ENCODE peak calls at places on chromosomes 13 and 19, in nine cellular contexts. One of them, this sample, is unnamed.

GRCh38 chr13:93794197-93794885 is 567.7 kb downstream of the GPC6 start:
- DNase-seq in neuronal stem cell: no peak
- DNase-seq in Panc1: no peak
- DNase-seq in ascending aorta: no peak
- DNase-seq in CD8-positive, alpha-beta T cell: no peak
- DNase-seq in PC-3: no peak
- DNase-seq in GM12878: no peak
- DNase-seq in CD4-positive, CD25-positive, alpha-beta regulatory T cell: no peak
- DNase-seq in heart left ventricle: no peak
- DNase-seq in this sample: no peak

GRCh38 chr13:80039000-80039399 is 301.9 kb downstream of the SPRY2 start:
- DNase-seq in ascending aorta: no peak
- DNase-seq in PC-3: no peak
- DNase-seq in neuronal stem cell: no peak
- DNase-seq in CD8-positive, alpha-beta T cell: no peak
- DNase-seq in Panc1: no peak
- DNase-seq in heart left ventricle: no peak
- DNase-seq in CD4-positive, CD25-positive, alpha-beta regulatory T cell: no peak
- DNase-seq in GM12878: no peak
- DNase-seq in this sample: no peak

GRCh38 chr19:32104465-32105235 is 240.8 kb upstream of the ZNF507 start:
- DNase-seq in heart left ventricle: no peak
- DNase-seq in CD8-positive, alpha-beta T cell: no peak
- DNase-seq in PC-3: peak; percentile 35
- DNase-seq in CD4-positive, CD25-positive, alpha-beta regulatory T cell: no peak
- DNase-seq in GM12878: no peak
- DNase-seq in neuronal stem cell: no peak
- DNase-seq in Panc1: no peak
- DNase-seq in ascending aorta: no peak
- DNase-seq in this sample: no peak

GRCh38 chr13:27088619-27089018 is 83.0 kb downstream of the USP12 start:
- DNase-seq in CD4-positive, CD25-positive, alpha-beta regulatory T cell: no peak
- DNase-seq in PC-3: no peak
- DNase-seq in neuronal stem cell: no peak
- DNase-seq in Panc1: no peak
- DNase-seq in ascending aorta: no peak
- DNase-seq in GM12878: no peak
- DNase-seq in heart left ventricle: no peak
- DNase-seq in CD8-positive, alpha-beta T cell: no peak
- DNase-seq in this sample: no peak

GRCh38 chr13:30235206-30235605 is 72.1 kb downstream of the KATNAL1 start:
- DNase-seq in CD8-positive, alpha-beta T cell: no peak
- DNase-seq in heart left ventricle: no peak
- DNase-seq in ascending aorta: no peak
- DNase-seq in GM12878: no peak
- DNase-seq in Panc1: no peak
- DNase-seq in PC-3: no peak
- DNase-seq in CD4-positive, CD25-positive, alpha-beta regulatory T cell: no peak
- DNase-seq in neuronal stem cell: no peak
- DNase-seq in this sample: no peak

GRCh38 chr19:46634656-46635218 is 1.3 kb downstream of the GNG8 start:
- DNase-seq in neuronal stem cell: no peak
- DNase-seq in CD4-positive, CD25-positive, alpha-beta regulatory T cell: no peak
- DNase-seq in CD8-positive, alpha-beta T cell: no peak
- DNase-seq in PC-3: no peak
- DNase-seq in GM12878: no peak
- DNase-seq in heart left ventricle: no peak
- DNase-seq in Panc1: no peak
- DNase-seq in ascending aorta: no peak
- DNase-seq in this sample: peak; percentile 63

GRCh38 chr19:19642506-19643157 is 825 bp downstream of the GMIP start:
- DNase-seq in neuronal stem cell: no peak
- DNase-seq in heart left ventricle: no peak
- DNase-seq in CD4-positive, CD25-positive, alpha-beta regulatory T cell: no peak
- DNase-seq in ascending aorta: no peak
- DNase-seq in Panc1: no peak
- DNase-seq in PC-3: peak; percentile 11
- DNase-seq in GM12878: no peak
- DNase-seq in CD8-positive, alpha-beta T cell: no peak
- DNase-seq in this sample: no peak

GRCh38 chr19:11478167-11479089 is 2.4 kb downstream of the ELAVL3 start:
- DNase-seq in CD8-positive, alpha-beta T cell: no peak
- DNase-seq in CD4-positive, CD25-positive, alpha-beta regulatory T cell: no peak
- DNase-seq in GM12878: no peak
- DNase-seq in PC-3: no peak
- DNase-seq in heart left ventricle: no peak
- DNase-seq in Panc1: no peak
- DNase-seq in ascending aorta: no peak
- DNase-seq in neuronal stem cell: no peak
- DNase-seq in this sample: no peak

GRCh38 chr19:2627319-2627829 is 75.1 kb downstream of the GNG7 start:
- DNase-seq in PC-3: peak; percentile 96
- DNase-seq in neuronal stem cell: no peak
- DNase-seq in CD4-positive, CD25-positive, alpha-beta regulatory T cell: no peak
- DNase-seq in Panc1: peak; percentile 91
- DNase-seq in ascending aorta: peak; percentile 93
- DNase-seq in GM12878: no peak
- DNase-seq in heart left ventricle: peak; percentile 56
- DNase-seq in CD8-positive, alpha-beta T cell: no peak
- DNase-seq in this sample: peak; percentile 85

DNA sequence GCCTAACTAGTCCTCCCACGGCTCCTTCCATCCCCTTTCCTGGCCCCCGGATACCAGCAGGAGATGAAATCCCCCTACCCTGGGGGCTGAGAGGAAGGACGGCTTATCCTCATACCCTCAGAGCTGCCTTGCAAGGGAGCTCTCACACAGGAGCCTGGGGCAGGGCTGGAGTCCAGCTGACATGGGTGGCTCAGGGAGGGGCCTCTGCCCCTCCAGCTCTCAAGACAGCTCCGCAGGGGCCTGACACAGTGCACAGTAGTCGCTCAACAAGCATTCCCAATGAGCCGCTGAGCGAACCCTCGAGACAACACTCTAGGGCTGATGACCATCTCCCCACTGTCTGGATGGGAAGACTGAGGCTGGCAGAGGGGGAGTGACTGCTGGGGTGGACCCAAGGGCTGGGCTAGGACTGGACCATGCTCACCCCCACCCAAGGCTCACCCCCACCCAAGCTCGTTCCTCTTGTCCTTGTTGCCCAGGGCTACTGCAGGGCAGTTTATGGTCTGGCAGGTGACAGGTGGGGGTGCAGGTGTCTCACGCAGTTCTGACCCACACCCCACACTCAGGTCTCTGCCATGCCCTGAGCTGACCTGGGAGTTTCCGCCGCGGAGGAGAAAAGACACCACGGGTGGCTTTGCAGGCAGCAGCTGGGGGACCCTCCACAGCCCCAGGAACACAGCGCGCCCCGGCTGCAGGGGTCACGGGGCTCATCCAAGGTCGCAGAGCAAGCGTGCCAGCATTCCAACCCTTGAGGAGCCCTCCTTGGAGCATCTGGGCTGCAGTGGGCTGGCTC is 3.9 kb downstream of the ZBTB7A start:
- DNase-seq in CD8-positive, alpha-beta T cell: no peak
- DNase-seq in GM12878: no peak
- DNase-seq in heart left ventricle: no peak
- DNase-seq in CD4-positive, CD25-positive, alpha-beta regulatory T cell: no peak
- DNase-seq in PC-3: no peak
- DNase-seq in neuronal stem cell: no peak
- DNase-seq in ascending aorta: no peak
- DNase-seq in Panc1: no peak
- DNase-seq in this sample: no peak
- H3K4me3 ChIP-seq in CD8-positive, alpha-beta T cell: no peak overlapping the region
- H3K4me3 ChIP-seq in GM12878: peak overlapping the region; percentile 84
- H3K4me3 ChIP-seq in heart left ventricle: peak overlapping the region; percentile 84
- H3K4me3 ChIP-seq in CD4-positive, CD25-positive, alpha-beta regulatory T cell: no peak overlapping the region
- H3K4me3 ChIP-seq in PC-3: peak overlapping the region; percentile 87
- H3K4me3 ChIP-seq in neuronal stem cell: no peak overlapping the region
- H3K4me3 ChIP-seq in ascending aorta: peak overlapping the region; percentile 84
- H3K4me3 ChIP-seq in Panc1: peak overlapping the region; percentile 61
- H3K4me3 ChIP-seq in this sample: no peak overlapping the region

DNA sequence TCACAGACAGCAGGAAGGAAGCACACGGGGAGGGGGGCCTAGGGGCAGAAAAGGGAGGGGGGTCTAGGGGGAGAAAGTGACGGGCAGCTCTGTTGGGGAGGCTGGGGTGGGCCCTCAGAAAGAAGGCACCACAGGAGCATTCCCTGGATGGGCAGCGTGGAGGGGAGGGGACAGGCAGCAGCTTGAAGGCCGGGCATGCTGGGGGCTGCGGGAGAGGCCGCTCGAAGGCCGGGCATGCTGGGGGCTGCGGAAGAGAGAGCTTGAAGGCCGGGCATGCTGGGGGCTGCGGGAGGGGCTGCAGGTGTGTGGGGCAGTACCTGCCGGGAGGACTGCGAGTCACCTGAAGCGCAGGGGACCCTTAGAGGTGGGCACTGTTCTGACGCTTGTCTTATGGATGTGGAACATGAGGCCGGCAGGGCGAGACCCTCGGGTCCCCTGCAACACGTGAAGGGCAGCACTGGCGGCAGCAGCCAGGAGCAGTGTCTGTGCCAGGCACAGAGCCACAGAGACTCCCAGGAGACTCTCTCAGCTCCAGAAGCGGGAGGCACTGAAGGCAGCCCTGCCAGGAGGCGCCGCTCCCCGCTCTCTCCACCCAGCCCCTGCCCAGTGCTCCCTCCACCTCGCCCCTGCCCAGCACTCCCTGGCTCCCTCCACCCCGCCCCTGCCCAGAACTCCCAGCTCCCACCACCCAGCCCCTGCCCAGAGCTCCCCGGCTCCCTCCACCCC is 13.3 kb downstream of the ZNF787 start:
- DNase-seq in neuronal stem cell: no peak
- DNase-seq in heart left ventricle: no peak
- DNase-seq in PC-3: no peak
- DNase-seq in CD4-positive, CD25-positive, alpha-beta regulatory T cell: no peak
- DNase-seq in Panc1: no peak
- DNase-seq in CD8-positive, alpha-beta T cell: no peak
- DNase-seq in ascending aorta: no peak
- DNase-seq in GM12878: no peak
- DNase-seq in this sample: peak; percentile 49
- H3K4me1 ChIP-seq in neuronal stem cell: peaks cover 26% of the 10 kb centered on the region
- H3K4me1 ChIP-seq in heart left ventricle: peaks cover 66% of the 10 kb centered on the region
- H3K4me1 ChIP-seq in PC-3: no peaks in the 10 kb centered on the region
- H3K4me1 ChIP-seq in CD4-positive, CD25-positive, alpha-beta regulatory T cell: peaks cover 9% of the 10 kb centered on the region
- H3K4me1 ChIP-seq in Panc1: peaks cover 81% of the 10 kb centered on the region
- H3K4me1 ChIP-seq in CD8-positive, alpha-beta T cell: peaks cover 25% of the 10 kb centered on the region
- H3K4me1 ChIP-seq in ascending aorta: peaks cover 12% of the 10 kb centered on the region
- H3K4me1 ChIP-seq in GM12878: peaks cover 35% of the 10 kb centered on the region
- H3K4me1 ChIP-seq in this sample: peaks cover 26% of the 10 kb centered on the region

DNA sequence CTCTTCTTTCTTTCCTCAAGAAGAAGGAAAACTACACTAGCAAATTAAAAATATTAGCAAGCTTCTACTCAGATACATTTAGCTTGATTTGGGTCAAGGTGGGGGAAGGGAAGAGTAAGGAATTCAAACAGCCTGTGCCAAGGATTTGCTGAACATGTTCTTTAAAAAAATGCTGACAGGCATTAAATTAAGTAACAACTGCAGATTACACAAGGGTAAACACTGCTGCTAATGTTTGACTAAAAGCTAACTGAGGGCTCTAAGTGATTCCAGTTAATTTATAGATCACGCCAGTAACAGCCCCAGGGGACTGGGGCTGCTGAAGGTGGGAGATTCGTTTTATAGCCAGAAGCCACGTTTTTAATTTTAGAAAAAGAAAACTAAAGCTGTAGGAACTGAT is 321.7 kb downstream of the DLEU7 start:
- DNase-seq in CD4-positive, CD25-positive, alpha-beta regulatory T cell: no peak
- DNase-seq in PC-3: no peak
- DNase-seq in neuronal stem cell: no peak
- DNase-seq in GM12878: no peak
- DNase-seq in CD8-positive, alpha-beta T cell: no peak
- DNase-seq in heart left ventricle: no peak
- DNase-seq in ascending aorta: no peak
- DNase-seq in Panc1: no peak
- DNase-seq in this sample: no peak
- H3K4me3 ChIP-seq in CD4-positive, CD25-positive, alpha-beta regulatory T cell: no peak overlapping the region
- H3K4me3 ChIP-seq in PC-3: no peak overlapping the region
- H3K4me3 ChIP-seq in neuronal stem cell: no peak overlapping the region
- H3K4me3 ChIP-seq in GM12878: no peak overlapping the region
- H3K4me3 ChIP-seq in CD8-positive, alpha-beta T cell: no peak overlapping the region
- H3K4me3 ChIP-seq in heart left ventricle: no peak overlapping the region
- H3K4me3 ChIP-seq in ascending aorta: no peak overlapping the region
- H3K4me3 ChIP-seq in Panc1: no peak overlapping the region
- H3K4me3 ChIP-seq in this sample: no peak overlapping the region

GRCh38 chr19:6232567-6232966 is 47.2 kb downstream of the MLLT1 start:
- DNase-seq in heart left ventricle: no peak
- DNase-seq in Panc1: no peak
- DNase-seq in ascending aorta: no peak
- DNase-seq in neuronal stem cell: no peak
- DNase-seq in CD4-positive, CD25-positive, alpha-beta regulatory T cell: no peak
- DNase-seq in CD8-positive, alpha-beta T cell: no peak
- DNase-seq in GM12878: no peak
- DNase-seq in PC-3: peak; percentile 67
- DNase-seq in this sample: no peak

GRCh38 chr19:6234527-6234926 is 45.2 kb downstream of the MLLT1 start:
- DNase-seq in neuronal stem cell: no peak
- DNase-seq in heart left ventricle: no peak
- DNase-seq in Panc1: no peak
- DNase-seq in PC-3: no peak
- DNase-seq in GM12878: no peak
- DNase-seq in CD4-positive, CD25-positive, alpha-beta regulatory T cell: no peak
- DNase-seq in ascending aorta: no peak
- DNase-seq in CD8-positive, alpha-beta T cell: no peak
- DNase-seq in this sample: no peak

GRCh38 chr19:6235031-6235951 is 44.5 kb downstream of the MLLT1 start:
- DNase-seq in PC-3: no peak
- DNase-seq in Panc1: no peak
- DNase-seq in GM12878: no peak
- DNase-seq in heart left ventricle: no peak
- DNase-seq in CD4-positive, CD25-positive, alpha-beta regulatory T cell: no peak
- DNase-seq in CD8-positive, alpha-beta T cell: no peak
- DNase-seq in neuronal stem cell: no peak
- DNase-seq in ascending aorta: no peak
- DNase-seq in this sample: no peak

GRCh38 chr19:6233051-6233826 is 46.5 kb downstream of the MLLT1 start:
- DNase-seq in heart left ventricle: peak; percentile 83
- DNase-seq in CD4-positive, CD25-positive, alpha-beta regulatory T cell: no peak
- DNase-seq in ascending aorta: no peak
- DNase-seq in PC-3: no peak
- DNase-seq in GM12878: no peak
- DNase-seq in Panc1: no peak
- DNase-seq in neuronal stem cell: no peak
- DNase-seq in CD8-positive, alpha-beta T cell: no peak
- DNase-seq in this sample: peak; percentile 92

DNA sequence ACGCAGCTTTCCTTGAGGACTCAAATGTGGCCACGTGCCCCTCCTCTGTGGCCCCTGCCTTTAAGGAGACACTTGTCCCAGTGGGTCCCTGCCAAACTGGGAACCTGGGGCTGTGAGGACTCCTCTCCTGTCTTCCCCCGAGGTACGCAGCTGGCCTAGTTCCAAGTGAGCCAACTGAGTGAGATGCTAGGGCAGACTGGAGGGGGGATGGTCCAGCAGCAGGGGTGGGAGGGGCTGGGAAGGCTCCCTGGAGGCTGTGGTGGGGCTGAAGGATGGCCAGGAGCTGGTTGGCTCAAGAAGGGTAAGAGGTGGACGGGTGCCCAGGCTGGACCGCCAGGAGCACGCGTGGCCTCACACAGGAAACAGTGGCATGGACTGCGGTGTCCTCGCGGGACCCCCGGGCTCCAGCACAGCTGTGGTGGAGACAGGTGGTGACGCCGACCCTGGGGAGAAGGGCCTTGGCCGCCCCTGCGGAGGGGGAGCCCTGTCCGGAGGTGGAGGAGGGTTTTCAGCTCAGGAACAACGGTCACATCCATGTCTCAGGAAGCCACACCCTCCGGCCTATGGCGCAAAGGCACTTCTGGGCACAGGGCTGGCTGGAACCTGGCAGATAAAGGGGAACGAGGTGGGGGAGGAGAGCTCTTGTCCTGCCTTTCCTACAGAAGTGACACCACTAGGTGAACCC is 45.8 kb downstream of the MLLT1 start:
- DNase-seq in Panc1: no peak
- DNase-seq in heart left ventricle: peak; percentile 79
- DNase-seq in GM12878: no peak
- DNase-seq in neuronal stem cell: no peak
- DNase-seq in PC-3: no peak
- DNase-seq in CD4-positive, CD25-positive, alpha-beta regulatory T cell: no peak
- DNase-seq in ascending aorta: no peak
- DNase-seq in CD8-positive, alpha-beta T cell: no peak
- DNase-seq in this sample: peak; percentile 77
- H3K4me1 ChIP-seq in Panc1: no peaks in the 10 kb centered on the region
- H3K4me1 ChIP-seq in heart left ventricle: peaks cover 68% of the 10 kb centered on the region
- H3K4me1 ChIP-seq in GM12878: no peaks in the 10 kb centered on the region
- H3K4me1 ChIP-seq in neuronal stem cell: no peaks in the 10 kb centered on the region
- H3K4me1 ChIP-seq in PC-3: peaks cover 36% of the 10 kb centered on the region
- H3K4me1 ChIP-seq in CD4-positive, CD25-positive, alpha-beta regulatory T cell: peaks cover 14% of the 10 kb centered on the region
- H3K4me1 ChIP-seq in ascending aorta: peaks cover 18% of the 10 kb centered on the region
- H3K4me1 ChIP-seq in CD8-positive, alpha-beta T cell: peaks cover 6% of the 10 kb centered on the region
- H3K4me1 ChIP-seq in this sample: peaks cover 33% of the 10 kb centered on the region

This sample was measured in right cardiac atrium.